ENCODE peak calls at places on chromosomes 11 and 22, in five cellular contexts. H, A, B, R and O are unnamed samples.

GRCh38 chr22:46107753-46108563 is 42.4 kb upstream of the PPARA start:
- DNase-seq in R (no peak), B (no peak), A (no peak), H (no peak), O (no peak)

GRCh38 chr11:48177661-48178060 is 38.9 kb upstream of the OR4B1 start:
- DNase-seq in H (no peak), B (no peak), R (no peak), A (no peak), O (no peak)

GRCh38 chr22:38754247-38755154 is 1.3 kb downstream of the SUN2 start:
- DNase-seq in R (no peak), A (peak), H (peak), B (peak), O (peak)

GRCh38 chr11:61489833-61490585 is 18.5 kb upstream of the LRRC10B start:
- DNase-seq in H (no peak), B (no peak), A (no peak), R (no peak), O (no peak)

GRCh38 chr11:85647604-85648299 is at the start of gene TMEM126A:
- DNase-seq in R (peak), B (peak), H (peak), A (peak), O (peak)

GRCh38 chr11:10429526-10429925 is 25.5 kb upstream of the AMPD3 start:
- DNase-seq in A (no peak), R (no peak), H (no peak), B (no peak), O (no peak)

GRCh38 chr11:31655483-31655882 is 145.9 kb downstream of the ELP4 start:
- DNase-seq in B (peak), A (no peak), H (no peak), R (no peak), O (peak)

GRCh38 chr22:26585104-26585790 is 4.7 kb downstream of the TPST2 start:
- DNase-seq in B (peak), A (peak), H (peak), R (no peak), O (peak)

GRCh38 chr11:110376711-110377324 is 52.9 kb upstream of the FDX1 start:
- DNase-seq in B (peak), R (peak), H (peak), A (peak), O (peak)

GRCh38 chr11:46674463-46675287 is 25.7 kb downstream of the ARHGAP1 start:
- DNase-seq in H (peak), A (peak), R (no peak), B (no peak), O (no peak)

GRCh38 chr11:113982306-113982705 is 7.4 kb downstream of the HTR3A start:
- DNase-seq in A (no peak), H (no peak), R (no peak), B (no peak), O (no peak)

GRCh38 chr22:39518124-39518786 is 2.1 kb upstream of the ATF4 start:
- DNase-seq in H (no peak), R (no peak), B (no peak), A (no peak), O (no peak)

GRCh38 chr11:10809373-10810199 is 860 bp upstream of the EIF4G2 start:
- DNase-seq in H (peak), R (no peak), B (no peak), A (peak), O (peak)

GRCh38 chr11:66568124-66568916 is at the start of gene CTSF:
- DNase-seq in B (no peak), H (peak), A (peak), R (peak), O (no peak)

GRCh38 chr11:73157141-73158010 is 15.3 kb upstream of the FCHSD2 start:
- DNase-seq in H (peak), A (peak), R (no peak), B (no peak), O (no peak)